ENCODE peak calls at places on chromosomes 16 and 17, in seven cellular contexts. W is fibroblast of pulmonary artery, J is psoas muscle, G is HCT116, D is bronchial epithelial cell, Q is OCI-LY7, H is body of pancreas. K is an unnamed sample.
A peak's percentile ranks its signal among the peaks of the same experiment; 100 is the strongest.

GRCh38 chr16:83954577-83955016 is 1.6 kb downstream of the OSGIN1 start:
- DNase-seq in W (peak; percentile 56), J (peak; percentile 59), G (peak; percentile 54), D (peak; percentile 51), Q (no peak), H (peak; percentile 84), K (no peak)

GRCh38 chr17:11935734-11936406 is 61.4 kb downstream of the ZNF18 start:
- DNase-seq in W (peak; percentile 68), J (peak; percentile 25), G (peak; percentile 43), D (peak; percentile 60), Q (peak; percentile 41), H (no peak), K (peak; percentile 53)

GRCh38 chr17:40559016-40559853 is 6.0 kb downstream of the CCR7 start:
- DNase-seq in W (peak; percentile 47), J (no peak), G (no peak), D (no peak), Q (no peak), H (peak; percentile 17), K (peak; percentile 5)

GRCh38 chr16:87681990-87682570 is 79.8 kb downstream of the JPH3 start:
- DNase-seq in W (peak; percentile 72), J (no peak), G (peak; percentile 10), D (peak; percentile 28), Q (peak; percentile 69), H (no peak), K (peak; percentile 45)

GRCh38 chr17:44382917-44383316 is 6.5 kb downstream of the ITGA2B start:
- DNase-seq in W (no peak), J (no peak), G (no peak), D (no peak), Q (no peak), H (no peak), K (no peak)

GRCh38 chr17:4204676-4205075 is 59.1 kb downstream of the ANKFY1 start:
- DNase-seq in W (peak; percentile 89), J (peak; percentile 56), G (no peak), D (no peak), Q (no peak), H (peak; percentile 29), K (no peak)

GRCh38 chr16:60261425-60261824 is 1527.3 kb upstream of the GOT2 start:
- DNase-seq in W (no peak), J (no peak), G (no peak), D (no peak), Q (no peak), H (no peak), K (no peak)

GRCh38 chr17:80219777-80220708 is at the start of the genes SGSH and SLC26A11:
- DNase-seq in W (peak; percentile 60), J (peak; percentile 87), G (peak; percentile 13), D (no peak), Q (peak; percentile 71), H (peak; percentile 88), K (peak; percentile 73)

GRCh38 chr17:75008373-75008772 is 4.1 kb upstream of the MRPL58 start:
- DNase-seq in W (no peak), J (no peak), G (no peak), D (no peak), Q (peak; percentile 26), H (no peak), K (peak; percentile 52)

GRCh38 chr17:33178641-33179040 is 114.5 kb downstream of the ASIC2 start:
- DNase-seq in W (no peak), J (no peak), G (no peak), D (no peak), Q (no peak), H (no peak), K (no peak)

GRCh38 chr17:50636804-50637195 is 2.1 kb downstream of the ABCC3 start:
- DNase-seq in W (no peak), J (no peak), G (no peak), D (no peak), Q (no peak), H (no peak), K (no peak)

GRCh38 chr16:73122604-73123386 is 74.9 kb upstream of the ZFHX3 start:
- DNase-seq in W (peak; percentile 64), J (peak; percentile 29), G (no peak), D (no peak), Q (no peak), H (no peak), K (peak; percentile 5)

GRCh38 chr17:58415371-58416055 is 1.8 kb downstream of the RNF43 start:
- DNase-seq in W (no peak), J (no peak), G (no peak), D (peak; percentile 36), Q (no peak), H (peak; percentile 76), K (peak; percentile 8)

GRCh38 chr16:82655315-82655714 is 28.5 kb downstream of the CDH13 start:
- DNase-seq in W (peak; percentile 87), J (no peak), G (no peak), D (no peak), Q (no peak), H (no peak), K (peak; percentile 84)

GRCh38 chr16:69112285-69113129 is 7.1 kb downstream of the HAS3 start:
- DNase-seq in W (peak; percentile 52), J (peak; percentile 43), G (no peak), D (no peak), Q (peak; percentile 70), H (peak; percentile 77), K (peak; percentile 61)

GRCh38 chr17:9729034-9729650 is 62.2 kb downstream of the DHRS7C start:
- DNase-seq in W (peak; percentile 60), J (no peak), G (peak; percentile 23), D (peak; percentile 59), Q (peak; percentile 56), H (no peak), K (peak; percentile 54)

GRCh38 chr17:67542219-67543114 is 165.4 kb downstream of the PITPNC1 start:
- DNase-seq in W (no peak), J (no peak), G (no peak), D (no peak), Q (no peak), H (no peak), K (no peak)

GRCh38 chr17:41026668-41027471 is at the start of gene KRTAP1-5:
- DNase-seq in W (peak; percentile 28), J (no peak), G (no peak), D (peak; percentile 49), Q (no peak), H (peak; percentile 39), K (no peak)

GRCh38 chr17:81921531-81921862 is 3.5 kb upstream of the SIRT7 start:
- DNase-seq in W (no peak), J (no peak), G (no peak), D (no peak), Q (no peak), H (no peak), K (no peak)

GRCh38 chr17:81922566-81923301 is 4.8 kb upstream of the SIRT7 start:
- DNase-seq in W (no peak), J (no peak), G (no peak), D (no peak), Q (no peak), H (no peak), K (no peak)

GRCh38 chr17:81924557-81925532 is 2.7 kb downstream of the MAFG start:
- DNase-seq in W (no peak), J (no peak), G (no peak), D (no peak), Q (no peak), H (no peak), K (no peak)

GRCh38 chr17:81921996-81922565 is 4.1 kb upstream of the SIRT7 start:
- DNase-seq in W (no peak), J (no peak), G (no peak), D (no peak), Q (no peak), H (no peak), K (no peak)

DNA sequence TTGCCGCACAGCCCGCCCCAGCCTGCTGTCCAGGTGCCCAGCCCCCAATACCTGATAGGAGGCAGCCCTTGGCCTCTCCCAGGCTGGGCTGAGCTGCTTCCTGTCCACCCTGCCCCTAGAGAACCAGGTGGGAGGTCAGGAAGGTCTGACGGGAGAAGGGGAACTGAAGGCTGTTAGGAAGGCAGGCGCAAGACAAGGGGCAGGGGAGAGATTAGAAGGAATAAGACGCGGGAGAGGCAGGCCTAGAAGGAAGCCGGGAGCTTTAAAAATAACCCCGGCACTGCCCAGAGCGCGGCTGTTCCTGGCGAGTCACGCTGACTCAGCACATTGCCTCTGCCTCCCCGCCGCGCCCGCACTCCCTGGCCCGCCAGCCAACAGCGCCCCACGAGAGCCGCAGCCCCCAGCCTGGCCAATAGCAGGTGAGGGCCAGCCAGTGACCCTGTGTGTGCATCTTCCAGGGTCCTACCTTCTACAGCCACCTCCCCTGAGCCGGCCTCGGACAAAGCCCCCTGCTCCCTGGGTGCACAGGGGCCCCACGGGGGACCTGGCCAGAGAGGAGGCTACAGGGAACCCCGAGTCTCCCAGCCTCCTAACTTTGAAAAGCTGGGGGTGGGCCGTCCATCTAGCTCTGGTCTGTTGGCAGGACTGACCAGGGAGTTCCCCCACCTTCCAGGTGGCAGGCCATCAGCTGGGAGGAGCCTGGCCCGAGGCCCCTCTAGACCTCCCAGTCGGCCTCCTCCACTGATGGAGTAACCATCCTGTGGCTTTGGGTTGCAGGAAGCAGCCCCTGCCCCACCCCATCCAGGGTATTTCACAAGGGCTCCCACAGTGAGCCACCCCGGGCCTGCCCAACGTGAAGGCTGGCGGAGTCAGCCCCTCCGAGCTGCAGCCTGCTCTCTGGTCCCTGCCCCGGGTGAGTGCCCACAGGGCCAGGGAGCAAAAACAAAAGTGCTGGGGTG is 4.0 kb downstream of the MAFG start:
- DNase-seq in W (peak; percentile 85), J (peak; percentile 80), G (peak; percentile 21), D (peak; percentile 38), Q (no peak), H (peak; percentile 64), K (no peak)
- TF ChIP-seq CTCF in W (no peak), J (no peak), G (no peak), D (peak; percentile 2), Q (no peak), H (no peak), K (no peak)

DNA sequence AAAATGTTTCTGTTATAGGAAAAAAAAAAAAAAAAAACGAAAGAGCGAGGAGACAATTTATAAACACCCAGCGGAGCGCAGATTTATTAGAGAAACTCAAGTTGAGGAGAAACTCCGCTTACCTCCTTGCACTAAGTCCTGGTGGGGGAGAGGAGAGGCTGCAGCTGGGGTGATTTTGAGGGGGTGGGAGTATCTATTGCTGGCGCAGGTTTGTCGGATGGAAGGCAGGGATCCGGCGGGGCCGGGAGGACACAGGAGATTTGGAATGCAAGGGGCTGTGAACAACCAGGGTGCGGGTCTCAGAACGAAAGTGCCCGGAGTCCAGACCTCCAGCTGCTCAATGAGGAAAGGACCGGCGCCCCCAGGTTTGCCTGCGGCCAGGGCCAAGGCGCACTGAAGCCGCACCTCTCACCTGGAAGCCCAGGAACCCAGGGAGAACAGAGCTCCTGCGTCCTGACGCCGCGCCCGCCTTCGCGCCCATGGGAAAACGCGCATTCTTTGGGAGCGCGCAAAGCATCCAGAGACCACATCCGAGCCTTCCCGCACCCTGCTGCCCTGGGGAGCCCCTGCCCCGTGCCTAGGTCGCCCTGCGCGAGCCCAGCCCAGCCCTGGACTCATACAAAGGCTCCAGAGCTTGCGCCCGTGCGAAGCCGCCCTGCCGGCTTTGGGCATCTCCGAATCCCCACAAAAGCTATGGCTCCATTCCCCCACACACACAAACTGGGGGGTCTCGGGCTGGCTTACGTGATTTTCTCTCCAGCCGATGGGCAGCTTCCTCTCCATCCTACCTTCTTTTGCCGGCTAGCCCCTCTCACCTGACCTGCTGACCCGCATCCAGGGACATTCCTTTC is 2.6 kb upstream of the HOXB8 start:
- DNase-seq in W (no peak), J (no peak), G (no peak), D (no peak), Q (no peak), H (no peak), K (no peak)
- H3K4me3 ChIP-seq in W (no peak overlapping the region), J (no peak overlapping the region), G (peak overlapping the region; percentile 80), D (no peak overlapping the region), Q (no peak overlapping the region), H (no peak overlapping the region), K (no peak overlapping the region)

GRCh38 chr17:28578246-28579195 is 1.8 kb upstream of the ALDOC start:
- DNase-seq in W (no peak), J (no peak), G (no peak), D (no peak), Q (no peak), H (no peak), K (no peak)
- TF ChIP-seq CTCF in W (no peak), J (no peak), G (no peak), D (no peak), Q (no peak), H (no peak), K (no peak)

GRCh38 chr16:86572041-86572521 is 5.5 kb downstream of the FOXC2 start:
- DNase-seq in W (no peak), J (no peak), G (no peak), D (no peak), Q (no peak), H (no peak), K (no peak)
- H3K4me3 ChIP-seq in W (peak overlapping the region; percentile 19), J (no peak overlapping the region), G (no peak overlapping the region), D (no peak overlapping the region), Q (no peak overlapping the region), H (no peak overlapping the region), K (no peak overlapping the region)

K was measured in GM12865.